ENCODE peak calls at places on chromosomes 12 and 14, in ten cellular contexts. F, K, O, N, P, V, D, J, Z and B are unnamed samples.

GRCh38 chr12:68904351-68904982 is 28.5 kb downstream of the CPM start:
- DNase-seq in F (no peak), V (no peak), O (no peak), N (peak; percentile 10), P (no peak), D (no peak), K (no peak), J (no peak), Z (no peak), B (peak; percentile 30)

GRCh38 chr12:91017511-91018263 is 12.9 kb upstream of the EPYC start:
- DNase-seq in J (no peak), N (no peak), F (peak; percentile 26), P (no peak), K (peak; percentile 18), O (no peak), Z (no peak), V (no peak), D (no peak), B (no peak)

GRCh38 chr12:56293785-56294184 is 6.3 kb downstream of the CS start:
- DNase-seq in N (no peak), Z (no peak), K (no peak), O (no peak), D (no peak), J (no peak), F (no peak), V (no peak), P (no peak), B (no peak)

GRCh38 chr12:120866143-120866542 is 38.0 kb downstream of the SPPL3 start:
- DNase-seq in K (peak; percentile 83), N (peak; percentile 51), J (no peak), Z (no peak), O (no peak), F (no peak), V (no peak), P (no peak), D (peak; percentile 69), B (peak; percentile 34)

GRCh38 chr12:60014441-60014840 is 418.6 kb downstream of the SLC16A7 start:
- DNase-seq in N (no peak), V (no peak), P (no peak), J (no peak), K (no peak), O (no peak), Z (no peak), D (no peak), F (no peak), B (no peak)

GRCh38 chr12:77575376-77575775 is 255.3 kb upstream of the NAV3 start:
- DNase-seq in O (no peak), V (no peak), J (no peak), D (no peak), P (no peak), K (peak; percentile 1), N (no peak), Z (no peak), F (no peak), B (no peak)

GRCh38 chr14:45698462-45699134 is 445.6 kb upstream of the MIS18BP1 start:
- DNase-seq in D (no peak), J (no peak), P (no peak), V (peak; percentile 56), K (no peak), N (no peak), Z (no peak), F (no peak), O (no peak), B (peak; percentile 24)

GRCh38 chr12:28278499-28278898 is 88.2 kb downstream of the CCDC91 start:
- DNase-seq in V (no peak), D (no peak), P (no peak), N (no peak), K (no peak), J (no peak), F (no peak), Z (no peak), O (no peak), B (peak; percentile 8)

GRCh38 chr12:110547090-110547489 is 36.0 kb downstream of the PPTC7 start:
- DNase-seq in J (no peak), D (no peak), F (no peak), V (no peak), Z (no peak), K (no peak), P (no peak), O (no peak), N (no peak), B (no peak)

GRCh38 chr12:6949063-6949594 is 2.0 kb upstream of the PTPN6 start:
- DNase-seq in V (no peak), N (no peak), D (no peak), O (peak; percentile 25), P (no peak), J (peak; percentile 62), K (no peak), F (no peak), Z (peak; percentile 84), B (no peak)

GRCh38 chr14:92898732-92899131 is 24.2 kb upstream of the CHGA start:
- DNase-seq in V (no peak), D (no peak), O (no peak), P (no peak), Z (no peak), J (no peak), N (no peak), F (no peak), K (no peak), B (no peak)

DNA sequence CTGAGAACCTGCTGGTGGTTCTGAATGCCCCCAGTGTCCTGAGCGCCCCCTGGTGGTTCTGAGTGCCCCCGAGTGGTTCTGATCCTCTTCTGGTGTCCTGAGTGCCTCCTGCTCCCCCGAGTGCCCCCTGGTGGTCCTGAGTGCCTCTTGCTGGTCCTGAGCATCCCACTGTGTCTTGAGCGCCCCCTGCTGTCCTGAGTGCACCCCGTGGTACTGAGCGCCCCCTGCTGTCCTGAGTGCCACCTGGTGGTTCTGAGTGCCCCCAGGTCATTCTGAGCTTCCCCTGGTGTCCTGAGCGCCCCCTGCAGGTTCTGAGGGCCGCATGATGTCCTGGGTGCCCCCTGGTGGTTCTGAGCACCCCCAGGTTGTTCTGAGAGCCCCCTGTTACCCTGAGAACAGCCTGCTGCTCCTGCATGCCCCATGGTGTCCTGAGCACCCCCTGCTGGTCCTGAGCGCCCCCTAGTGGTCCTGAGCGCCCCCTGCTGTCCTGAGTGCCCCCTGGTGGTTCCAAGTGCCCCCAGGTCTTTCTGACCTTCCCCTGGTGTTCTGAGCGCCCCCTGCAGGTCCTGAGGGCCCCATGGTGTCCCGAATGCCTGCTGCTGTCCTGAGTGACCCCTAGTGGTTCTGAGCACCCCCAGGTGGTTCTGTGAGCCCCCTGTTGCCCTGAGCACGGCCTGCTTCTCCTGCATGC is 1165.4 kb downstream of the TMEM121 start:
- DNase-seq in K (no peak), F (no peak), J (peak; percentile 91), Z (peak; percentile 67), N (no peak), D (no peak), P (peak; percentile 8), O (peak; percentile 29), V (no peak), B (no peak)
- TF ChIP-seq CTCF in K (no peak), F (peak; percentile 5), J (peak; percentile 97), Z (peak; percentile 19), N (peak; percentile 1), D (peak; percentile 3), P (peak; percentile 14), O (peak; percentile 17), V (peak; percentile 21), B (peak; percentile 12)

DNA sequence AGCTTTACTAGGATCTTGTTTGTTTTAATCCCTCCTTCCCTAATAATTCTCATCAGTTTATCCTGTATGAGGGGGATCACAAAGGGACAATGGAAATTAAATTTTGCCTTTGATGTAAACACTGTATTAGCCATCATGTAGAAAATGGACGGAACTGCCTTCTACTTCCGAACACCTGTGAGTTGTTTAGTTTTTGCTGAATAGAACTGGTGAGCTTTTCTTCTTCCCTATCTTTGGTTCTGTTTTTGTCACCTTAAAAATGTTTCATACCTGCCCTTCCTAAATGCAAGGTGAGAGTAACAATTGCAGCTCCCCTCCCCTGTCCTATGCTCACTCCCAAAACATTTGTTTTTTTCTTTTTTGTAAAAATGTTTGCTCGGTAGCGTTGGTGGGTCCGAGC is 7.6 kb downstream of the FOXA1 start:
- DNase-seq in K (no peak), P (no peak), N (no peak), Z (no peak), D (no peak), J (no peak), V (no peak), O (no peak), F (no peak), B (no peak)
- H3K4me3 ChIP-seq in K (no peak overlapping the region), P (peak overlapping the region; percentile 64), N (no peak overlapping the region), Z (peak overlapping the region; percentile 54), D (no peak overlapping the region), J (no peak overlapping the region), V (peak overlapping the region; percentile 49), O (peak overlapping the region; percentile 65), F (no peak overlapping the region), B (no peak overlapping the region)

GRCh38 chr12:108097160-108097911 is 31.8 kb upstream of the WSCD2 start:
- DNase-seq in F (no peak), O (no peak), Z (no peak), J (no peak), D (no peak), K (no peak), N (no peak), P (no peak), V (no peak), B (no peak)

GRCh38 chr12:108101605-108102175 is 27.4 kb upstream of the WSCD2 start:
- DNase-seq in V (no peak), K (no peak), F (no peak), D (no peak), Z (no peak), N (no peak), P (no peak), J (peak; percentile 16), O (no peak), B (no peak)

GRCh38 chr12:108098374-108098773 is 30.7 kb upstream of the WSCD2 start:
- DNase-seq in K (no peak), P (no peak), D (no peak), J (no peak), N (no peak), F (no peak), O (no peak), Z (no peak), V (no peak), B (no peak)

GRCh38 chr12:108099778-108100177 is 29.3 kb upstream of the WSCD2 start:
- DNase-seq in N (no peak), P (no peak), Z (no peak), F (no peak), D (no peak), K (no peak), V (no peak), O (no peak), J (no peak), B (no peak)

GRCh38 chr12:108099085-108099484 is 30.0 kb upstream of the WSCD2 start:
- DNase-seq in P (no peak), K (no peak), V (peak; percentile 10), J (peak; percentile 19), F (no peak), N (no peak), O (no peak), Z (no peak), D (no peak), B (peak; percentile 19)
- TF ChIP-seq CTCF in P (peak; percentile 19), K (no peak), V (peak; percentile 2), J (peak; percentile 36), F (no peak), N (no peak), O (no peak), Z (peak; percentile 39), D (no peak), B (peak; percentile 44)

DNA sequence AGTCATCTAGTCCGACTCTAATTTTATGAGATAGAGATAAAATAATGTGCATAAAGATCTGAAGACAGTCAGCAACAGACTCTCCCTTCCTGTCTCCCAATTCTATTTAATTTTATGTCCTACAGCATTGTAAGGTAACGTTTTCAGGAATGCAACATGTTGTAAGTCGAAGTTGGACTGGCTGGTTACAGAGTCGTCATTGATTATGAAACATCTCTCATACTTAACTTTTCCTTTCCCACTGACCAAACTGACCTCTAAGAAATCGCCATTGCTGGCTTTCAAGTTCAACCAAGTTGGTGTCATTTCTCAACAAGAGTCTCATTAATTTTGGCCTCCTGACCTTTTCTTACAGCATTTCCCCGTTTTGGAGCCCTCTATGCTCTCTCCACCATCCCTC is 4.9 kb upstream of the RIC8B start:
- DNase-seq in F (no peak), J (no peak), Z (no peak), K (peak; percentile 62), N (no peak), P (no peak), D (peak; percentile 11), O (no peak), V (no peak), B (no peak)
- H3K4me3 ChIP-seq in F (no peak overlapping the region), J (no peak overlapping the region), Z (no peak overlapping the region), K (no peak overlapping the region), N (no peak overlapping the region), P (no peak overlapping the region), D (no peak overlapping the region), O (no peak overlapping the region), V (no peak overlapping the region), B (no peak overlapping the region)